ENCODE peak calls at places on chromosomes 1 and 21, in seven cellular contexts. One of them, this sample, is unnamed.

GRCh38 chr1:93811646-93812045 is 67.4 kb downstream of the DNTTIP2 start:
- DNase-seq in tibial nerve: no peak
- DNase-seq in fibroblast of pulmonary artery: no peak
- DNase-seq in PC-9: peak; percentile 11
- DNase-seq in cardiac muscle cell: no peak
- DNase-seq in AG09309: peak; percentile 50
- DNase-seq in Panc1: no peak
- DNase-seq in this sample: no peak

GRCh38 chr1:110235181-110235838 is 25.2 kb downstream of the KCNC4 start:
- DNase-seq in tibial nerve: no peak
- DNase-seq in fibroblast of pulmonary artery: no peak
- DNase-seq in PC-9: no peak
- DNase-seq in cardiac muscle cell: peak; percentile 82
- DNase-seq in AG09309: no peak
- DNase-seq in Panc1: no peak
- DNase-seq in this sample: no peak

GRCh38 chr1:151539321-151540020 is 638 bp upstream of the TUFT1 start:
- DNase-seq in tibial nerve: peak; percentile 28
- DNase-seq in fibroblast of pulmonary artery: peak; percentile 95
- DNase-seq in PC-9: peak; percentile 99
- DNase-seq in cardiac muscle cell: peak; percentile 90
- DNase-seq in AG09309: no peak
- DNase-seq in Panc1: peak; percentile 90
- DNase-seq in this sample: no peak

GRCh38 chr1:215273838-215274516 is 191.4 kb downstream of the KCNK2 start:
- DNase-seq in tibial nerve: no peak
- DNase-seq in fibroblast of pulmonary artery: peak; percentile 78
- DNase-seq in PC-9: peak; percentile 48
- DNase-seq in cardiac muscle cell: peak; percentile 74
- DNase-seq in AG09309: peak; percentile 69
- DNase-seq in Panc1: no peak
- DNase-seq in this sample: no peak

GRCh38 chr1:203211812-203212211 is 17.7 kb downstream of the CHIT1 start:
- DNase-seq in tibial nerve: no peak
- DNase-seq in fibroblast of pulmonary artery: no peak
- DNase-seq in PC-9: no peak
- DNase-seq in cardiac muscle cell: no peak
- DNase-seq in AG09309: no peak
- DNase-seq in Panc1: no peak
- DNase-seq in this sample: no peak

GRCh38 chr1:22500476-22500875 is 48.8 kb downstream of the ZBTB40 start:
- DNase-seq in tibial nerve: no peak
- DNase-seq in fibroblast of pulmonary artery: peak; percentile 44
- DNase-seq in PC-9: no peak
- DNase-seq in cardiac muscle cell: peak; percentile 62
- DNase-seq in AG09309: no peak
- DNase-seq in Panc1: no peak
- DNase-seq in this sample: no peak

GRCh38 chr1:93597697-93598096 is 83.9 kb downstream of the BCAR3 start:
- DNase-seq in tibial nerve: no peak
- DNase-seq in fibroblast of pulmonary artery: no peak
- DNase-seq in PC-9: no peak
- DNase-seq in cardiac muscle cell: peak; percentile 33
- DNase-seq in AG09309: no peak
- DNase-seq in Panc1: no peak
- DNase-seq in this sample: no peak

GRCh38 chr1:202287196-202287595 is 54.5 kb downstream of the UBE2T start:
- DNase-seq in tibial nerve: no peak
- DNase-seq in fibroblast of pulmonary artery: no peak
- DNase-seq in PC-9: no peak
- DNase-seq in cardiac muscle cell: no peak
- DNase-seq in AG09309: no peak
- DNase-seq in Panc1: no peak
- DNase-seq in this sample: no peak

GRCh38 chr1:162456324-162456723 is 41.3 kb upstream of the UHMK1 start:
- DNase-seq in tibial nerve: no peak
- DNase-seq in fibroblast of pulmonary artery: no peak
- DNase-seq in PC-9: no peak
- DNase-seq in cardiac muscle cell: no peak
- DNase-seq in AG09309: no peak
- DNase-seq in Panc1: no peak
- DNase-seq in this sample: no peak

GRCh38 chr1:2528016-2528415 is 1.6 kb upstream of the PANK4 start:
- DNase-seq in tibial nerve: no peak
- DNase-seq in fibroblast of pulmonary artery: no peak
- DNase-seq in PC-9: no peak
- DNase-seq in cardiac muscle cell: no peak
- DNase-seq in AG09309: no peak
- DNase-seq in Panc1: no peak
- DNase-seq in this sample: no peak

GRCh38 chr1:203607169-203607873 is 19.3 kb upstream of the ATP2B4 start:
- DNase-seq in tibial nerve: no peak
- DNase-seq in fibroblast of pulmonary artery: peak; percentile 92
- DNase-seq in PC-9: peak; percentile 73
- DNase-seq in cardiac muscle cell: peak; percentile 92
- DNase-seq in AG09309: peak; percentile 75
- DNase-seq in Panc1: no peak
- DNase-seq in this sample: no peak

GRCh38 chr1:231423648-231424047 is 1.6 kb upstream of the EGLN1 start:
- DNase-seq in tibial nerve: no peak
- DNase-seq in fibroblast of pulmonary artery: no peak
- DNase-seq in PC-9: peak; percentile 69
- DNase-seq in cardiac muscle cell: no peak
- DNase-seq in AG09309: no peak
- DNase-seq in Panc1: peak; percentile 48
- DNase-seq in this sample: no peak

GRCh38 chr1:66929289-66929688 is 4.5 kb downstream of the MIER1 start:
- DNase-seq in tibial nerve: no peak
- DNase-seq in fibroblast of pulmonary artery: no peak
- DNase-seq in PC-9: no peak
- DNase-seq in cardiac muscle cell: no peak
- DNase-seq in AG09309: no peak
- DNase-seq in Panc1: no peak
- DNase-seq in this sample: no peak

GRCh38 chr1:112711041-112711440 is 4.1 kb downstream of the PPM1J start:
- DNase-seq in tibial nerve: no peak
- DNase-seq in fibroblast of pulmonary artery: no peak
- DNase-seq in PC-9: no peak
- DNase-seq in cardiac muscle cell: no peak
- DNase-seq in AG09309: no peak
- DNase-seq in Panc1: no peak
- DNase-seq in this sample: peak; percentile 47

GRCh38 chr1:119711804-119712341 is at the start of gene PHGDH:
- DNase-seq in tibial nerve: peak; percentile 50
- DNase-seq in fibroblast of pulmonary artery: peak; percentile 92
- DNase-seq in PC-9: peak; percentile 89
- DNase-seq in cardiac muscle cell: peak; percentile 96
- DNase-seq in AG09309: peak; percentile 80
- DNase-seq in Panc1: no peak
- DNase-seq in this sample: peak; percentile 61

GRCh38 chr21:33801424-33802405 is 113.9 kb downstream of the ATP5PO start:
- DNase-seq in tibial nerve: no peak
- DNase-seq in fibroblast of pulmonary artery: peak; percentile 11
- DNase-seq in PC-9: peak; percentile 96
- DNase-seq in cardiac muscle cell: no peak
- DNase-seq in AG09309: peak; percentile 29
- DNase-seq in Panc1: peak; percentile 85
- DNase-seq in this sample: no peak

GRCh38 chr1:153945131-153945794 is 1.3 kb downstream of the DENND4B start:
- DNase-seq in tibial nerve: no peak
- DNase-seq in fibroblast of pulmonary artery: peak; percentile 63
- DNase-seq in PC-9: no peak
- DNase-seq in cardiac muscle cell: peak; percentile 56
- DNase-seq in AG09309: no peak
- DNase-seq in Panc1: no peak
- DNase-seq in this sample: no peak

GRCh38 chr1:5793516-5793915 is 198.7 kb downstream of the NPHP4 start:
- DNase-seq in tibial nerve: no peak
- DNase-seq in fibroblast of pulmonary artery: no peak
- DNase-seq in PC-9: no peak
- DNase-seq in cardiac muscle cell: no peak
- DNase-seq in AG09309: no peak
- DNase-seq in Panc1: no peak
- DNase-seq in this sample: no peak

GRCh38 chr1:19484338-19484792 is 974 bp downstream of the CAPZB start:
- DNase-seq in tibial nerve: no peak
- DNase-seq in fibroblast of pulmonary artery: no peak
- DNase-seq in PC-9: no peak
- DNase-seq in cardiac muscle cell: no peak
- DNase-seq in AG09309: no peak
- DNase-seq in Panc1: no peak
- DNase-seq in this sample: peak; percentile 23

GRCh38 chr1:204962742-204963632 is 80.0 kb upstream of the CNTN2 start:
- DNase-seq in tibial nerve: no peak
- DNase-seq in fibroblast of pulmonary artery: no peak
- DNase-seq in PC-9: no peak
- DNase-seq in cardiac muscle cell: no peak
- DNase-seq in AG09309: no peak
- DNase-seq in Panc1: no peak
- DNase-seq in this sample: no peak

GRCh38 chr21:45031231-45032191 is 42.9 kb upstream of the ADARB1 start:
- DNase-seq in tibial nerve: peak; percentile 9
- DNase-seq in fibroblast of pulmonary artery: no peak
- DNase-seq in PC-9: no peak
- DNase-seq in cardiac muscle cell: no peak
- DNase-seq in AG09309: no peak
- DNase-seq in Panc1: no peak
- DNase-seq in this sample: no peak

GRCh38 chr1:150813028-150813707 is 5.1 kb upstream of the CTSK start:
- DNase-seq in tibial nerve: peak; percentile 59
- DNase-seq in fibroblast of pulmonary artery: peak; percentile 79
- DNase-seq in PC-9: peak; percentile 38
- DNase-seq in cardiac muscle cell: peak; percentile 82
- DNase-seq in AG09309: no peak
- DNase-seq in Panc1: peak; percentile 42
- DNase-seq in this sample: peak; percentile 72

GRCh38 chr1:240967070-240967724 is 355.2 kb upstream of the GREM2 start:
- DNase-seq in tibial nerve: no peak
- DNase-seq in fibroblast of pulmonary artery: no peak
- DNase-seq in PC-9: no peak
- DNase-seq in cardiac muscle cell: no peak
- DNase-seq in AG09309: no peak
- DNase-seq in Panc1: no peak
- DNase-seq in this sample: no peak

GRCh38 chr21:43739648-43740435 is 20.9 kb downstream of the PDXK start:
- DNase-seq in tibial nerve: no peak
- DNase-seq in fibroblast of pulmonary artery: no peak
- DNase-seq in PC-9: no peak
- DNase-seq in cardiac muscle cell: no peak
- DNase-seq in AG09309: no peak
- DNase-seq in Panc1: no peak
- DNase-seq in this sample: no peak

GRCh38 chr1:76279387-76279748 is 204.8 kb downstream of the ST6GALNAC3 start:
- DNase-seq in tibial nerve: no peak
- DNase-seq in fibroblast of pulmonary artery: no peak
- DNase-seq in PC-9: no peak
- DNase-seq in cardiac muscle cell: no peak
- DNase-seq in AG09309: no peak
- DNase-seq in Panc1: no peak
- DNase-seq in this sample: no peak

GRCh38 chr1:226444901-226445300 is 37.0 kb upstream of the PARP1 start:
- DNase-seq in tibial nerve: no peak
- DNase-seq in fibroblast of pulmonary artery: no peak
- DNase-seq in PC-9: no peak
- DNase-seq in cardiac muscle cell: no peak
- DNase-seq in AG09309: no peak
- DNase-seq in Panc1: no peak
- DNase-seq in this sample: no peak

GRCh38 chr1:212561501-212561931 is 47.0 kb upstream of the ATF3 start:
- DNase-seq in tibial nerve: no peak
- DNase-seq in fibroblast of pulmonary artery: peak; percentile 18
- DNase-seq in PC-9: peak; percentile 75
- DNase-seq in cardiac muscle cell: peak; percentile 11
- DNase-seq in AG09309: no peak
- DNase-seq in Panc1: peak; percentile 48
- DNase-seq in this sample: no peak

GRCh38 chr1:101175886-101176285 is 60.9 kb upstream of the S1PR1 start:
- DNase-seq in tibial nerve: no peak
- DNase-seq in fibroblast of pulmonary artery: no peak
- DNase-seq in PC-9: no peak
- DNase-seq in cardiac muscle cell: no peak
- DNase-seq in AG09309: no peak
- DNase-seq in Panc1: no peak
- DNase-seq in this sample: no peak

GRCh38 chr1:1141244-1141910 is 25.5 kb upstream of the C1orf159 start:
- DNase-seq in tibial nerve: no peak
- DNase-seq in fibroblast of pulmonary artery: no peak
- DNase-seq in PC-9: no peak
- DNase-seq in cardiac muscle cell: no peak
- DNase-seq in AG09309: no peak
- DNase-seq in Panc1: no peak
- DNase-seq in this sample: no peak

GRCh38 chr1:64223329-64224151 is 20.1 kb downstream of the UBE2U start:
- DNase-seq in tibial nerve: no peak
- DNase-seq in fibroblast of pulmonary artery: peak; percentile 75
- DNase-seq in PC-9: peak; percentile 74
- DNase-seq in cardiac muscle cell: peak; percentile 80
- DNase-seq in AG09309: peak; percentile 82
- DNase-seq in Panc1: no peak
- DNase-seq in this sample: no peak

GRCh38 chr1:247833601-247834000 is 8.1 kb downstream of the OR11L1 start:
- DNase-seq in tibial nerve: no peak
- DNase-seq in fibroblast of pulmonary artery: no peak
- DNase-seq in PC-9: no peak
- DNase-seq in cardiac muscle cell: no peak
- DNase-seq in AG09309: no peak
- DNase-seq in Panc1: no peak
- DNase-seq in this sample: no peak
- TF ChIP-seq CTCF in tibial nerve: no peak
- TF ChIP-seq CTCF in fibroblast of pulmonary artery: no peak
- TF ChIP-seq CTCF in PC-9: no peak
- TF ChIP-seq CTCF in cardiac muscle cell: no peak
- TF ChIP-seq CTCF in AG09309: no peak
- TF ChIP-seq CTCF in Panc1: no peak
- TF ChIP-seq CTCF in this sample: no peak

GRCh38 chr1:34129630-34130029 is 35.4 kb downstream of the CSMD2 start:
- DNase-seq in tibial nerve: no peak
- DNase-seq in fibroblast of pulmonary artery: no peak
- DNase-seq in PC-9: no peak
- DNase-seq in cardiac muscle cell: no peak
- DNase-seq in AG09309: no peak
- DNase-seq in Panc1: no peak
- DNase-seq in this sample: no peak
- TF ChIP-seq CTCF in tibial nerve: no peak
- TF ChIP-seq CTCF in fibroblast of pulmonary artery: no peak
- TF ChIP-seq CTCF in PC-9: no peak
- TF ChIP-seq CTCF in cardiac muscle cell: no peak
- TF ChIP-seq CTCF in AG09309: no peak
- TF ChIP-seq CTCF in Panc1: no peak
- TF ChIP-seq CTCF in this sample: no peak

GRCh38 chr1:246532519-246532918 is 25.4 kb upstream of the SMYD3 start:
- DNase-seq in tibial nerve: no peak
- DNase-seq in fibroblast of pulmonary artery: no peak
- DNase-seq in PC-9: no peak
- DNase-seq in cardiac muscle cell: no peak
- DNase-seq in AG09309: no peak
- DNase-seq in Panc1: no peak
- DNase-seq in this sample: no peak
- TF ChIP-seq CTCF in tibial nerve: no peak
- TF ChIP-seq CTCF in fibroblast of pulmonary artery: peak; percentile 27
- TF ChIP-seq CTCF in PC-9: no peak
- TF ChIP-seq CTCF in cardiac muscle cell: peak; percentile 16
- TF ChIP-seq CTCF in AG09309: no peak
- TF ChIP-seq CTCF in Panc1: peak; percentile 25
- TF ChIP-seq CTCF in this sample: no peak

GRCh38 chr1:168110896-168111545 is 25.7 kb downstream of the GPR161 start:
- DNase-seq in tibial nerve: no peak
- DNase-seq in fibroblast of pulmonary artery: peak; percentile 71
- DNase-seq in PC-9: no peak
- DNase-seq in cardiac muscle cell: peak; percentile 40
- DNase-seq in AG09309: no peak
- DNase-seq in Panc1: no peak
- DNase-seq in this sample: no peak
- TF ChIP-seq CTCF in tibial nerve: no peak
- TF ChIP-seq CTCF in fibroblast of pulmonary artery: no peak
- TF ChIP-seq CTCF in PC-9: no peak
- TF ChIP-seq CTCF in cardiac muscle cell: no peak
- TF ChIP-seq CTCF in AG09309: no peak
- TF ChIP-seq CTCF in Panc1: no peak
- TF ChIP-seq CTCF in this sample: no peak

This sample was measured in endothelial cell.